ENCODE peak calls at places on chromosomes 3 and 15, in six cellular contexts. H is GM12891, M is GM12878, Q is HepG2, C is H1, V is K562. O is an unnamed sample.

GRCh38 chr3:50610181-50610971 is 1.2 kb downstream of the CISH start:
- DNase-seq in H (no peak), M (no peak), Q (no peak), C (no peak), V (peak), O (no peak)

GRCh38 chr3:13259831-13260230 is 160.3 kb downstream of the NUP210 start:
- DNase-seq in H (no peak), M (no peak), Q (no peak), C (no peak), V (no peak), O (no peak)

GRCh38 chr3:27630892-27631291 is 91.2 kb downstream of the EOMES start:
- DNase-seq in H (no peak), M (no peak), Q (no peak), C (no peak), V (no peak), O (no peak)

GRCh38 chr3:133884547-133885240 is 11.0 kb downstream of the RAB6B start:
- DNase-seq in H (no peak), M (no peak), Q (no peak), C (no peak), V (no peak), O (no peak)

GRCh38 chr15:55823191-55823670 is 80.3 kb upstream of the PRTG start:
- DNase-seq in H (no peak), M (no peak), Q (no peak), C (no peak), V (no peak), O (no peak)

GRCh38 chr15:22227411-22227810 is 147.1 kb downstream of the OR4M2 start:
- DNase-seq in H (no peak), M (no peak), Q (no peak), C (no peak), V (no peak), O (no peak)

GRCh38 chr3:31321620-31322019 is 211.1 kb upstream of the STT3B start:
- DNase-seq in H (no peak), M (no peak), Q (no peak), C (no peak), V (no peak), O (no peak)

GRCh38 chr3:168885028-168885427 is 778.5 kb downstream of the MECOM start:
- DNase-seq in H (no peak), M (no peak), Q (no peak), C (no peak), V (no peak), O (no peak)

GRCh38 chr3:98555025-98555379 is 23.2 kb downstream of the GPR15 start:
- DNase-seq in H (no peak), M (no peak), Q (no peak), C (no peak), V (no peak), O (no peak)

GRCh38 chr15:95948371-95948770 is 382.1 kb upstream of the NR2F2 start:
- DNase-seq in H (no peak), M (no peak), Q (no peak), C (no peak), V (no peak), O (no peak)

GRCh38 chr15:31024330-31024729 is 32.9 kb upstream of the MTMR10 start:
- DNase-seq in H (no peak), M (no peak), Q (peak), C (peak), V (no peak), O (no peak)

GRCh38 chr3:18284716-18285115 is 140.4 kb downstream of the SATB1 start:
- DNase-seq in H (no peak), M (no peak), Q (no peak), C (no peak), V (no peak), O (no peak)

GRCh38 chr3:29649815-29650547 is 369.1 kb downstream of the RBMS3 start:
- DNase-seq in H (no peak), M (peak), Q (no peak), C (no peak), V (no peak), O (no peak)

GRCh38 chr3:182364723-182365650 is 428.3 kb upstream of the ATP11B start:
- DNase-seq in H (no peak), M (no peak), Q (no peak), C (no peak), V (peak), O (no peak)
- TF ChIP-seq POLR2AphosphoS5 in H (no peak), M (no peak), Q (no peak), C (no peak), V (peak), O (no peak)

GRCh38 chr3:135757421-135757820 is 208.1 kb upstream of the PPP2R3A start:
- DNase-seq in H (no peak), M (no peak), Q (no peak), C (no peak), V (no peak), O (no peak)
- TF ChIP-seq POLR2A in H (no peak), M (no peak), Q (no peak), C (no peak), V (no peak), O (no peak)

DNA sequence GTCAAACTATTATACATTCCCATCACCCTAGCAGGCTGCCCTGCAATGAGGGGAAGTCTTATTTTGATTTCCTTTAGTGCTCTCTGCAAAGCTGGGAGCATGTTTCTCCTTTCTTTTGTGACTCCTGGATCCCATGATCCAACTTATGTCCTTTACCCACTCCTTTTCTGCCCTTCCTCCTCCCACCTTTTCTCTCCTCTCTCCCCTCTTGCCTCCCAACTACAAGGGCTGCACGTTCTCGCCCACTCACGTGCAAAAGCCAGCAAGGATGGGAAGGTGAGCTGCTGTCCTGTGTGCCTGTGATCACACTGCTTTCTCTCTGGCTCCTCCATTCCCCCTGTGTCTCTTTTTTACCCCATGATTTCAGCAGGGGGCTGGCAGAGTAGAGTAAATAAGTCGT is 6.1 kb downstream of the VIPR1 start:
- DNase-seq in H (no peak), M (no peak), Q (no peak), C (no peak), V (no peak), O (no peak)
- TF ChIP-seq TAF1 in H (no peak), M (no peak), Q (no peak), C (no peak), V (no peak), O (no peak)

GRCh38 chr3:52429031-52429430 is 15.9 kb downstream of the SEMA3G start:
- DNase-seq in H (no peak), M (no peak), Q (no peak), C (no peak), V (no peak), O (no peak)
- TF ChIP-seq POLR2AphosphoS5 in H (no peak), M (no peak), Q (no peak), C (no peak), V (no peak), O (no peak)

DNA sequence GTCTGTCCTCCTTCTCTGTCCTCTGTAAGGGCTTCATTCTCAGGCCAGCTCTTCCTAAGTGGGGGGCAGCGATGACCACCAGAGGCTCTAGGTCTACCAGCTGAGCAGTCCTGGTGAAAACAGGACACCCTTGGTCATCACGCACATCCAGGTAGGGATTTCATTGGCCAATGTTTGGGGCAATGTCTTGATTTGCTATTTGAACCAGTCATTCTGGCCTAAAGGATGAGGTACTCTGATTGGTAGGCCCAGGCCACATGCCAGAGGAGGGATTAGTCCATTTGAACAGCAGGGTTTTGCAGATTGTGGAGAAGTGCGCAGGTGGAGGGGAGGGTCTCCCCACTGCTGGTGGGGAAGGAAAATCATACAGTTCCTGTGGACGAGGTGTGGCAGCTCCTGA is 57.3 kb downstream of the PLXNA1 start:
- DNase-seq in H (no peak), M (no peak), Q (no peak), C (no peak), V (no peak), O (no peak)
- TF ChIP-seq POLR2A in H (no peak), M (no peak), Q (no peak), C (no peak), V (no peak), O (no peak)

DNA sequence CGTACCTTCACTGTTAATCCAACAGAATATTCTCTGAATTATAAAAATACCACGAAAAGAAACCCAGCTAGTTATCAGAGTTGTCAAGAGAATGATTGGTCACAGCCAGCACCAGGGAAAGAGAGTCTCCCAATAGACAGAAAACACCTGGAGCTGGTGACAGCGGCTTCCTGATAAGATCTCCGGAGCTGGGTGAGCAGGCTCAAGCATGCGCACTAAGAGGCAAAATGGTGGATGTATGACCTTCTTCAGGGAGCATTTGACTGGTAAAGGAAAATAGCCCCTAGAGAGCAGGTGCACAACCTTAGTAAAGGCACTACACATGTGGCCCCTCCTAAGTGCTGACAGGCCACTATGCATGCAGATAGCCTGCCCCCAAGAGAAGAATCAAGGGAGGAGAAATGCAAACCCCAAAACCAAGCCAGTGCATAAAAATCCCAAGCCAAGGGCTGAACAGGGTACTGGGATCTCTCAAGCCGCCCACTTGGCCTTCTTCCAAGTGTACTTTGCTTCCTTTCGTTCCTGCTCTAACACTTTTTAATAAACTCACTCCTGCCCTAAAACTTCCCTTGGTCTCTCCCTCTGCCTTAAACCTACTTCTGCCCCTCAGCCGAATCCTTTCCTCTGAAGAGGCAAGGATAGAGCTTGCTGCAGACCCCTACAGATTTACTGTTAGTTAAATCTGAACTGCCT is 93.2 kb downstream of the UACA start:
- DNase-seq in H (no peak), M (no peak), Q (peak), C (no peak), V (no peak), O (no peak)
- TF ChIP-seq TAF1 in H (no peak), M (no peak), Q (no peak), C (no peak), V (no peak), O (no peak)

DNA sequence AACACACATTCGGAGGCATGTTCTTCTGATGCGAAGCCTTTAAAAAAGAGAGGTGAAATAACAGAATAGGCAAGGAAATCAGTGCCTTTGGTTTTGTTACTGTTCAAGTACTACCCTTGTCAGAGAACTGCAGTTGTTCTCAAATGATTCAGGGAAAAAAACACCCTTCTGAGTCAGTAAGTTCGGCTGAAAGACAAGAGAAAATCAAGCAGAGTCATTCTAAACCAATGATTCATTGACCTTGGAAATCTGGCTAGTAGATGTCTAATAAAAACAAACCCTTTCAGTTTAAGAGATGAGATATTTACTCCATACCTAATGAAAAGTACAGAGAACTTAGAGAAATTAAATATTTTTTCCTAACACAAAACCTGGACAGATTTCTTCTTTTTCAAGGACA is 72.7 kb upstream of the ABI3BP start:
- DNase-seq in H (no peak), M (no peak), Q (peak), C (no peak), V (no peak), O (no peak)
- TF ChIP-seq POLR2AphosphoS5 in H (no peak), M (no peak), Q (no peak), C (no peak), V (no peak), O (no peak)

DNA sequence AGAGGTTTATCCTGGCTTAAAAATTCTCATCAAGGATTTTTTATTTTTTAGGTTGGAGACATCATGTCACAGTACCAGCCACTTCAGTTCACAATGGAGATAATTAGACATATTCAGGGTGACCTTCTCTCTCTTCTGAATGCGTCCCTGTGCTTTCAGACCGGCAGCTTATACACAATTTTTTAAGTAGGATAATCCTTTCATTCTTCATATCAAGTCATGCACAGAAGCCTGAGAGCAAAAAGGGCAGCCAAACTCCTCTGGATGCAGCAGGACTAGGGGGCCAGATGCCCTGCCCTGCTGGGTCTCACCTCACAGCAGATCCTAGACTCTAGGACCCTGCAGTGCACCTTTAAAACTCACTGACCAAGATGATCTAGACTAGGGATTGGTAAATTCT is 210.4 kb downstream of the ERC2 start:
- DNase-seq in H (no peak), M (no peak), Q (no peak), C (no peak), V (no peak), O (no peak)
- TF ChIP-seq POLR2A in H (no peak), M (no peak), Q (no peak), C (no peak), V (no peak), O (no peak)

DNA sequence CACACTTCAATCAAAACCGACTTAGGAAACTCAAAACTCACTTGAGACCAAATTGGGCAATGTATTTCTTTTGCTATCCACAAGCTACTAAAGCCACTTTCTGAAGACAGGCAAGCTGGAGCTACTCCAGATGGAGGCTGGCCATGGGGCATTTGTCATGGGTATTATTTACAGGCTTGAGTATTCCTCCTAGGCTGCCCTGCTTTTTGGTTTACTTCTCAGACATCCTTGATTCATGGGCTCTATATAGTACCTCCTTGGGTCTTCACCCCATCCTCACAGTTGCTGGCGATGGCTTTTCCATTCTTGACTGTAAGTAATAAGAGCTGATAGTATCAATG is 18.6 kb upstream of the SYNM start:
- DNase-seq in H (no peak), M (no peak), Q (no peak), C (no peak), V (no peak), O (no peak)
- TF ChIP-seq TAF1 in H (no peak), M (no peak), Q (no peak), C (no peak), V (no peak), O (no peak)

DNA sequence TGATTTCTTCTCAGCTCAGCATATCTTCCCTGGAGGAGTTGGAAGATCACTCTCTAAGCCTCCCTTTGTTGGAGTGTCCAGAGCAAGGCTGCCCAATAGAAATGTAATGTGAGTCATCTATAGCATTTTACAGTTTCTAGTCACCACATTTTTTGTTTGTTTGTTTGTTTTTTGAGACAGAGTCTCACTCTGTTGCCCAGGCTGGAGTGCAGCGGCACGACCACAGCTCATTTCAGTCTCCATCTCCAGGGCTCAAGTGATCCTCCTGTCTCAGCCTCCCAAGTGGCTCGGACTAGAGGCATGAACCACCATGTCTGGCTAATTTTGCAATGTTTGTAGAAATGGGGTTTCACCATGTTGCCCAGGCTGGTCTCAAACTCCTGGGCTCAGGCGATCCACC is 21.3 kb downstream of the KLHL6 start:
- DNase-seq in H (no peak), M (no peak), Q (no peak), C (no peak), V (no peak), O (no peak)
- TF ChIP-seq POLR2AphosphoS5 in H (no peak), M (no peak), Q (no peak), C (no peak), V (no peak), O (no peak)

O was measured in GM12892.